ENCODE peak calls at places on chromosomes 3 and 15, in five cellular contexts. W, F, A, H and Z are unnamed samples.

GRCh38 chr3:155944081-155944480 is 73.6 kb downstream of the GMPS start:
- DNase-seq in W (no peak), F (no peak), A (no peak), H (no peak), Z (no peak)

GRCh38 chr3:109018828-109019227 is 65.1 kb upstream of the GUCA1C start:
- DNase-seq in W (no peak), F (no peak), A (no peak), H (no peak), Z (no peak)

GRCh38 chr3:111277226-111277625 is 205.6 kb downstream of the NECTIN3 start:
- DNase-seq in W (peak), F (no peak), A (no peak), H (no peak), Z (no peak)

GRCh38 chr3:72977060-72977459 is 19.6 kb upstream of the PPP4R2 start:
- DNase-seq in W (no peak), F (no peak), A (no peak), H (no peak), Z (no peak)

GRCh38 chr3:61783993-61784718 is 222.8 kb downstream of the PTPRG start:
- DNase-seq in W (peak), F (no peak), A (no peak), H (no peak), Z (no peak)

GRCh38 chr3:160739079-160739478 is 17.0 kb upstream of the PPM1L start:
- DNase-seq in W (no peak), F (peak), A (no peak), H (no peak), Z (no peak)

GRCh38 chr15:100769043-100769974 is 110.3 kb upstream of the ALDH1A3 start:
- DNase-seq in W (no peak), F (peak), A (no peak), H (no peak), Z (no peak)

GRCh38 chr15:29364429-29365078 is 94.9 kb upstream of the NSMCE3 start:
- DNase-seq in W (peak), F (no peak), A (no peak), H (peak), Z (peak)

GRCh38 chr15:62183130-62183529 is 18.0 kb upstream of the C2CD4B start:
- DNase-seq in W (no peak), F (no peak), A (no peak), H (no peak), Z (no peak)

GRCh38 chr3:12954891-12955650 is 113.7 kb upstream of the RPL32 start:
- DNase-seq in W (no peak), F (peak), A (no peak), H (no peak), Z (no peak)

GRCh38 chr3:186772281-186772885 is 11.0 kb upstream of the EIF4A2 start:
- DNase-seq in W (no peak), F (no peak), A (no peak), H (no peak), Z (no peak)

GRCh38 chr3:17070560-17070959 is 185.8 kb downstream of the PLCL2 start:
- DNase-seq in W (no peak), F (no peak), A (no peak), H (no peak), Z (no peak)

GRCh38 chr3:13110678-13111116 is 37.5 kb upstream of the IQSEC1 start:
- DNase-seq in W (no peak), F (no peak), A (peak), H (peak), Z (peak)

GRCh38 chr3:88003115-88003755 is 55.6 kb downstream of the CGGBP1 start:
- DNase-seq in W (peak), F (no peak), A (peak), H (peak), Z (no peak)

GRCh38 chr15:39625856-39626255 is 45.0 kb downstream of the THBS1 start:
- DNase-seq in W (no peak), F (no peak), A (no peak), H (no peak), Z (no peak)

GRCh38 chr3:101292027-101292426 is 28.3 kb downstream of the IMPG2 start:
- DNase-seq in W (peak), F (no peak), A (no peak), H (no peak), Z (no peak)

GRCh38 chr15:80727196-80727595 is 32.1 kb downstream of the ABHD17C start:
- DNase-seq in W (no peak), F (no peak), A (peak), H (no peak), Z (no peak)

GRCh38 chr15:78750566-78750965 is 60.7 kb downstream of the ADAMTS7 start:
- DNase-seq in W (no peak), F (no peak), A (no peak), H (no peak), Z (no peak)

GRCh38 chr15:96180062-96180745 is 150.3 kb upstream of the NR2F2 start:
- DNase-seq in W (no peak), F (no peak), A (no peak), H (no peak), Z (no peak)

GRCh38 chr15:52148409-52148808 is 35.8 kb upstream of the BCL2L10 start:
- DNase-seq in W (no peak), F (no peak), A (no peak), H (no peak), Z (no peak)

GRCh38 chr15:83248944-83249343 is 35.5 kb downstream of the BNC1 start:
- DNase-seq in W (no peak), F (no peak), A (no peak), H (no peak), Z (no peak)

GRCh38 chr3:185717121-185717520 is 107.7 kb downstream of the IGF2BP2 start:
- DNase-seq in W (peak), F (no peak), A (no peak), H (peak), Z (no peak)

GRCh38 chr15:57432141-57432701 is 55.9 kb downstream of the CGNL1 start:
- DNase-seq in W (no peak), F (no peak), A (no peak), H (no peak), Z (no peak)

GRCh38 chr3:160644491-160644890 is 32.5 kb upstream of the ARL14 start:
- DNase-seq in W (no peak), F (no peak), A (no peak), H (no peak), Z (no peak)

GRCh38 chr15:65917407-65917756 is 48.1 kb downstream of the RAB11A start:
- DNase-seq in W (no peak), F (no peak), A (no peak), H (no peak), Z (no peak)

GRCh38 chr15:65916664-65917406 is 47.5 kb downstream of the RAB11A start:
- DNase-seq in W (peak), F (no peak), A (no peak), H (peak), Z (no peak)

GRCh38 chr15:65914371-65914770 is 45.1 kb downstream of the RAB11A start:
- DNase-seq in W (no peak), F (no peak), A (no peak), H (no peak), Z (no peak)

GRCh38 chr15:65914981-65915925 is 46.0 kb downstream of the RAB11A start:
- DNase-seq in W (no peak), F (no peak), A (no peak), H (no peak), Z (no peak)

DNA sequence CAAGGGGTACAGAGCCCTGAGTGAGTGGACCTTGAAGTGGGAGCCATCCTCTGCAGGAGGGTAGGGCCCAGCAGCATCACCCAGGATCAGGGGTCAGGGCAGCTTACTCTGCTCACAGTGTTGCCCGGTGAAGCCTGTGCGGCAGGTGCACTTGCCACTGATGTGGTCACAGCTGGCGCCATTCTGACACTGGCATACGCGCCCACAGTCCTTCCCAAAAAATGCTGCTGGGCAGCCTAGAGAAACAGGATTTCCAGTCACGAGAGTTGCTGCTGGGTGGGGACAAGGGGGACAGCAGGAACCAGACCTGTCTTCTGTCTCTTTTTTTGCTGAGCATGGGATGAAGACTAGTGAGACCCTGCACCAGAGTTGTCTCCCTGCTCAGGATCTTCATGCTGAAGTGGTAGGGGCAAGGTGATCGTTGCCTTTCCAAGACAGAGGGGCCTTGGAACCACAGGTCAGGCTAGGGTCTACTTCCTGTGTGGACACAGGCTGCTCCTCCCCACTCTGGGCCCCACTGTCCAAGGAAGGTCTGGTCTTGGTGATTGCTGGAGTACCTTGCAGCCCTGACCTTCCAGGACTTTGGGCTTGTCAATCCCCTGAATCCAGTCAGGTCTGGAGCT is 46.9 kb downstream of the RAB11A start:
- DNase-seq in W (no peak), F (no peak), A (no peak), H (no peak), Z (no peak)
- TF ChIP-seq CTCF in W (no peak), F (no peak), A (no peak), H (no peak), Z (no peak)

GRCh38 chr15:55587321-55588069 is 650 bp downstream of the PYGO1 start:
- DNase-seq in W (no peak), F (no peak), A (no peak), H (no peak), Z (no peak)

GRCh38 chr15:55588070-55588817 is at the start of gene PYGO1:
- DNase-seq in W (peak), F (peak), A (peak), H (no peak), Z (no peak)

GRCh38 chr15:55588818-55589122 is 625 bp upstream of the PYGO1 start:
- DNase-seq in W (no peak), F (no peak), A (no peak), H (no peak), Z (no peak)

GRCh38 chr15:55590788-55591187 is 2.6 kb upstream of the PYGO1 start:
- DNase-seq in W (no peak), F (no peak), A (no peak), H (no peak), Z (no peak)

DNA sequence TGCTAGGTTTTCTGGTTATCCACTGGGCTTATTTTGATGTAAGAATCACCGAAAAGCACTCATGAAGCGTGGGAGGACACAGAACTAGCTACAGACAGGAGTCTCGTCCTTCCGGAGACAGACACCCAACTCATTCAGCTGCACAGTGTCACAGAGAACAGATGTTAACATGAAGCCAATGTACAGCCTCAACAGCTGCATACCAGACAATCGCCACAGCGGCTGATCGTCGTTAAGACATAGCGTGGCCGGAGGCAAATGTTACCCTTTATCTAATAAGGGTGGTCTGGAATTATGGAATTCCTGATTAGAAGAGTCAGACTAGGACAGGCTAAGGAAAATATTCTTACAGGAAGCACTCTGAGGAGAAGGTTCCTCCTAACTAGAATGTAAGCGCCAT is 1.2 kb upstream of the PYGO1 start:
- DNase-seq in W (no peak), F (no peak), A (no peak), H (no peak), Z (no peak)
- H3K4me3 ChIP-seq in W (peak), F (no peak), A (no peak), H (no peak), Z (no peak)

DNA sequence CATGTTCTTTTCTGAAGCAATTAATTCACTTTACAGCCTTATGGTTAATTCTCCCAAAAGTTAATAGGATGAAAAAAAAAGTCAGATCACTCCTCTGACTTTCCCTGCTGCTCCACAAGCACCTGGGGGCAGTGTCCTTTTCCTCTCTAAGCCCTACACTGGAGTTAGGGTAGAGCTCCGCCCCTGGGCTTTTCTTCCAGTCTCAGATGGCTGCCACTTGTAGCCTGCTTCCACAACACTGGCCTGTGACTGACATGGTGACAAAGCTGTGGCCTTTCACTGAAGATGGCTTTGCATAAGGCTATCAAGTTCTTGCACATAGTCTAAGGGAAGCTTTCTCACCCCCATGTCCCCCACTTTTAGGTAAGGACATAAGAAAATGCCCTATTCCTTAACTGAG is 1.3 kb upstream of the MON1A start:
- DNase-seq in W (no peak), F (no peak), A (peak), H (no peak), Z (no peak)
- TF ChIP-seq CTCF in W (no peak), F (no peak), A (no peak), H (peak), Z (peak)

GRCh38 chr3:183540501-183541234 is 14.8 kb downstream of the KLHL6 start:
- DNase-seq in W (no peak), F (no peak), A (no peak), H (no peak), Z (no peak)
- H3K4me3 ChIP-seq in W (no peak), F (no peak), A (no peak), H (no peak), Z (no peak)

GRCh38 chr3:129625071-129625874 is 18.8 kb upstream of the PLXND1 start:
- DNase-seq in W (no peak), F (no peak), A (no peak), H (no peak), Z (no peak)

GRCh38 chr3:129629011-129629410 is 22.5 kb upstream of the PLXND1 start:
- DNase-seq in W (no peak), F (no peak), A (no peak), H (no peak), Z (no peak)

GRCh38 chr3:129628169-129628522 is 21.7 kb upstream of the PLXND1 start:
- DNase-seq in W (no peak), F (no peak), A (no peak), H (no peak), Z (no peak)

GRCh38 chr3:129627350-129628168 is 21.1 kb upstream of the PLXND1 start:
- DNase-seq in W (no peak), F (no peak), A (peak), H (no peak), Z (no peak)

DNA sequence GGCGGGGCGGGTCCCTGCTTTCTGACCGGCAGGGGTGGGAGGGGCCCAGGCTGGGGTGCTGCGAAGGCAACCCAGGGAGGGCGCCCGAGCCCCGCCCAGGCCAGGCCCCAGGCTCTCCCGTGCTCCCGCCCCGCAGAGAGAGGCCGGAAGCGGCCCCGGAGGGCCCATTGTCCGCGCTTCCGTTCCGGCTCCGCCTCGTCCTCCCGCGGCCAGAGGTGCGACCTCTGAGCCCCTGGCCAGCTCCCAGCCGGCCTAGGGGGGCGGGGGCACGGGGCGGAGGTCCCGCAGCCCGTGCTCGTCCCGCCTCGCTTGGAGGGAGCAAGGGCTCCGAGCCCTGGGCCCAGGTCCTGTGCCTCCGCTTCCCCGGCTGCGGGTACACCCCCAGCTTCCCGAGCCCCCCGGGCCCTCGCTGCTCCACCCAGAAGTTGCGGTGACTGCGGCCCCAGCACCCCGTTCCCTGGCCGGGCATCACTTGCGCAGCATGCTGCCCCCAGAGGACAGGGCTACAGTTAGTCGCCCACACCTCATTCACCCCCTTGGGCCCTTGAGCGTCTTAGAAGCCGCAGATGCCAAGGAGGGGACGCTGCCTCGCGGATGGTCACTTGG is 20.4 kb upstream of the PLXND1 start:
- DNase-seq in W (no peak), F (no peak), A (peak), H (no peak), Z (no peak)
- TF ChIP-seq CTCF in W (no peak), F (no peak), A (peak), H (peak), Z (no peak)

DNA sequence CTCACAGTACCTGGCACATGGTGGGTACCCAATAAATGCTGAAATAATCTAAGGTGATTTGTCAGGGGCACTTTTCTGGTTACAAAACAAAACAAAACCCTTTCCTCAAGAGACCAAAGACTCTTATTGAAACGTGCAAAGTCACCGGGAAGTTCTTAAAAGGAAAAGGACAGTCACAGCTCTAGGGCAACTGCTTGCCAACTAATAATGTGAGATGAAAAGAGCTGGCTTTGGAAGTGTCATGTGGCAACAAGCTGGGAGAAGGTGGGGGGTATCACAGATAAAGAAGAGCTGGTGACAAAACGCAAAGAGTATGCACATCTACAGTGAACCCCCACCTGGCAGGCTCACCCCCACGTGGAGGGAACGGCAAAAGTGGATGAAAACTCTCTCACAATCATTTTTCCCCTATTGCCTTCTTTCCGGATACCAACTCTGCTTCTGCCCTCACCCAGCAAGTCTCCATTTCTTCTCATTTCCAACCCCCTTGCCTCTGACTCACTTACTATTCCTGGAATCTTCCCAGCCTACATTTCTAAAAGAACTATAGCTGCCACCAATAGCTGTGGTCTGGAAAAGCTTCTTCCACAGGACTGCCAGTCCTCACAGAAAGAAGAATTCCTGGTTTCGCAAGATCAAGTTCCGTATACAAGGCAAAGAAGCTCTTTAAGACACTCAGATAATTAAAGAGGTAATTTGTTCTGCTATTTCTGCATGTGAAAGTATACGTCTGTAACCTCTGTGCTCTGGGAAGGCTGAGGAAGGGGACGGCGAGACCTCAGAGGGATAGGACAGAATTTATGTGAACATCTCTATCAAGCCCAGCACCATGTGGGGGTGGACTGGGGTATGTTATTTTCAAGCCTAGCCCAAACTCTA is 21.8 kb upstream of the ANPEP start:
- DNase-seq in W (peak), F (no peak), A (peak), H (peak), Z (peak)
- H3K4me3 ChIP-seq in W (peak), F (no peak), A (peak), H (no peak), Z (no peak)

DNA sequence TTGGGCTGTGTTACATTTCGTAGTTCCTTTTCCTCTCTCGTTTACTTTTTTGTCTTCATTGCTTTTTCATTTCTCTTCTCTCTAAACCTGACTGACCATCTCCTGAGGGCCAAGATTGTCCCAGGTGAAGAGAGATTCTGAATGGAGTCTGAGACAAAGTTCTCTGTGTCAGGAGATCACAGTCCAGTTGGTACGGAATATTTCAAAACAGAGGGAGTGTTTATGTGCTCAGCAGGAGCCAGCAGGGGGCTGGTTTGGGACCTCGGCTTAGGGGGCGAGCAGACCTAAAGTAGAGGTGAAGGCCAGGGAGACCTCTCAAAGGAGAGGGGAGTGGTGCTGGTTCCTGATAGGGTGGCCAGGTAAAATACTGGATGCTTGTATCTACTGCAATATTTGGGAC is 5.9 kb upstream of the KCTD6 start:
- DNase-seq in W (no peak), F (no peak), A (no peak), H (no peak), Z (no peak)
- TF ChIP-seq CTCF in W (no peak), F (no peak), A (no peak), H (no peak), Z (no peak)

DNA sequence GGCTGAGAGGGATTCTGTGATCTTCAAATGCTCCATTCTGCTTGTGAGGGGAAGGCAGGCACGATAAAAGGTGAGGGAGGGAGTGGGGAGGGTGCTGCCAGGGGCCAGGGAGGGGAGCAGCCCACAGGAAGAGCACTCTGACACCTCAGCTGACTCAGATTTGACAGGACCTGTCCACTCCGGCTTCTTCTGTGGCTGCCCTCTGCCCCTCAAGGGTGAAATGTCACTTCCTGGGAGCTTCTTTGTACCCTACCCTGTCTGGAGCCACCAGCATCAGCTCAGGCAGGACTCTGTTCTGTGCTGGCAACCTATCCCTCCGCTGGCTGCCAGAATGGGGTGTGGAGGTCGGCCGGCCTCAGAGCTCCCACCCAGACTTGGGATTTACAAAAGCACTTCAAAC is 114.0 kb upstream of the HACD2 start:
- DNase-seq in W (no peak), F (no peak), A (no peak), H (no peak), Z (no peak)
- H3K4me3 ChIP-seq in W (peak), F (no peak), A (no peak), H (no peak), Z (no peak)